ENCODE peak calls at places on chromosomes 16 and 17, in five cellular contexts. X is NCI-H524 treated with DMSO at 0.1 percent for 48 hours, I is thoracic aorta, D is HFFc6, Y is lung microvascular endothelial cell. O is an unnamed sample.
A peak's percentile ranks its signal among the peaks of the same experiment; 100 is the strongest.

GRCh38 chr17:69357701-69358100 is 30.8 kb upstream of the ABCA5 start:
- DNase-seq in X (no peak), Y (no peak), D (no peak), I (no peak), O (peak; percentile 69)

GRCh38 chr16:77963185-77964044 is 58.9 kb upstream of the CLEC3A start:
- DNase-seq in X (no peak), I (no peak), Y (no peak), D (no peak), O (no peak)

GRCh38 chr16:23710008-23710407 is 3.0 kb downstream of the ERN2 start:
- DNase-seq in D (no peak), Y (no peak), I (no peak), X (no peak), O (no peak)

GRCh38 chr17:1511290-1511689 is 5.1 kb downstream of the INPP5K start:
- DNase-seq in I (no peak), D (no peak), Y (no peak), X (no peak), O (no peak)

GRCh38 chr16:64866026-64866425 is 255.8 kb downstream of the CDH11 start:
- DNase-seq in I (no peak), D (no peak), Y (no peak), X (no peak), O (no peak)

GRCh38 chr16:12126091-12126806 is 149.7 kb downstream of the SNX29 start:
- DNase-seq in X (no peak), I (no peak), D (no peak), Y (no peak), O (no peak)

GRCh38 chr16:1772908-1773702 is at the start of gene MRPS34:
- DNase-seq in D (peak; percentile 74), X (peak; percentile 6), Y (peak; percentile 91), I (no peak), O (peak; percentile 77)

GRCh38 chr16:29009050-29009837 is 24.4 kb downstream of the LAT start:
- DNase-seq in X (no peak), Y (no peak), D (no peak), I (no peak), O (no peak)

GRCh38 chr16:89512453-89512852 is 4.2 kb downstream of the SPG7 start:
- DNase-seq in I (no peak), D (no peak), Y (no peak), X (no peak), O (no peak)

GRCh38 chr16:7025616-7026190 is 306.9 kb upstream of the RBFOX1 start:
- DNase-seq in X (no peak), D (no peak), I (no peak), Y (peak; percentile 1), O (peak; percentile 77)

GRCh38 chr16:85612801-85613608 is at the start of gene GSE1:
- DNase-seq in I (peak; percentile 39), X (peak; percentile 91), Y (peak; percentile 73), D (peak; percentile 85), O (peak; percentile 69)

GRCh38 chr16:86786338-86786737 is 208.0 kb downstream of the FOXL1 start:
- DNase-seq in I (no peak), Y (no peak), X (no peak), D (no peak), O (no peak)

GRCh38 chr16:88103581-88104188 is 152.5 kb downstream of the BANP start:
- DNase-seq in I (no peak), X (no peak), D (no peak), Y (no peak), O (no peak)

GRCh38 chr16:77869997-77870813 is 81.8 kb downstream of the VAT1L start:
- DNase-seq in I (no peak), X (no peak), Y (peak; percentile 42), D (no peak), O (no peak)

GRCh38 chr16:71721066-71721740 is 3.3 kb downstream of the PHLPP2 start:
- DNase-seq in I (no peak), Y (no peak), D (no peak), X (no peak), O (no peak)

GRCh38 chr17:81537343-81537855 is 9.2 kb downstream of the FSCN2 start:
- DNase-seq in X (peak; percentile 79), Y (peak; percentile 68), D (no peak), I (no peak), O (no peak)

GRCh38 chr17:43524945-43525575 is 21.1 kb downstream of the ETV4 start:
- DNase-seq in I (no peak), D (no peak), X (no peak), Y (no peak), O (no peak)

O was measured in SK-MEL-5.